ENCODE peak calls at places on chromosomes 16 and 17, in seven cellular contexts. One of them, this sample, is unnamed.

GRCh38 chr17:30920683-30921543 is 832 bp upstream of the ADAP2 start:
- DNase-seq in NCI-H774: no peak
- DNase-seq in SW 1271: no peak
- DNase-seq in tibial nerve: no peak
- DNase-seq in naive thymus-derived CD4-positive, alpha-beta T cell: no peak
- DNase-seq in T-cell: no peak
- DNase-seq in fibroblast of lung: no peak
- DNase-seq in this sample: no peak

GRCh38 chr16:970766-971581 is at the start of gene LMF1:
- DNase-seq in NCI-H774: peak; percentile 74
- DNase-seq in SW 1271: peak; percentile 57
- DNase-seq in tibial nerve: peak; percentile 91
- DNase-seq in naive thymus-derived CD4-positive, alpha-beta T cell: peak; percentile 99
- DNase-seq in T-cell: peak; percentile 89
- DNase-seq in fibroblast of lung: peak; percentile 70
- DNase-seq in this sample: peak; percentile 43

GRCh38 chr17:73548620-73549311 is 95.5 kb downstream of the SDK2 start:
- DNase-seq in NCI-H774: no peak
- DNase-seq in SW 1271: no peak
- DNase-seq in tibial nerve: no peak
- DNase-seq in naive thymus-derived CD4-positive, alpha-beta T cell: no peak
- DNase-seq in T-cell: no peak
- DNase-seq in fibroblast of lung: no peak
- DNase-seq in this sample: no peak

GRCh38 chr16:543301-544164 is 16.0 kb downstream of the CAPN15 start:
- DNase-seq in NCI-H774: no peak
- DNase-seq in SW 1271: no peak
- DNase-seq in tibial nerve: no peak
- DNase-seq in naive thymus-derived CD4-positive, alpha-beta T cell: no peak
- DNase-seq in T-cell: no peak
- DNase-seq in fibroblast of lung: no peak
- DNase-seq in this sample: no peak

GRCh38 chr17:68291836-68292688 is 767 bp downstream of the ARSG start:
- DNase-seq in NCI-H774: peak; percentile 34
- DNase-seq in SW 1271: peak; percentile 61
- DNase-seq in tibial nerve: peak; percentile 51
- DNase-seq in naive thymus-derived CD4-positive, alpha-beta T cell: peak; percentile 80
- DNase-seq in T-cell: peak; percentile 96
- DNase-seq in fibroblast of lung: peak; percentile 77
- DNase-seq in this sample: peak; percentile 41

GRCh38 chr17:28937044-28937729 is 14.1 kb downstream of the PHF12 start:
- DNase-seq in NCI-H774: no peak
- DNase-seq in SW 1271: no peak
- DNase-seq in tibial nerve: no peak
- DNase-seq in naive thymus-derived CD4-positive, alpha-beta T cell: no peak
- DNase-seq in T-cell: no peak
- DNase-seq in fibroblast of lung: no peak
- DNase-seq in this sample: no peak

GRCh38 chr17:10843806-10844205 is 5.9 kb upstream of the PIRT start:
- DNase-seq in NCI-H774: no peak
- DNase-seq in SW 1271: no peak
- DNase-seq in tibial nerve: no peak
- DNase-seq in naive thymus-derived CD4-positive, alpha-beta T cell: no peak
- DNase-seq in T-cell: no peak
- DNase-seq in fibroblast of lung: peak; percentile 0
- DNase-seq in this sample: no peak

GRCh38 chr16:69106491-69107291 is 1.2 kb downstream of the HAS3 start:
- DNase-seq in NCI-H774: no peak
- DNase-seq in SW 1271: no peak
- DNase-seq in tibial nerve: no peak
- DNase-seq in naive thymus-derived CD4-positive, alpha-beta T cell: no peak
- DNase-seq in T-cell: no peak
- DNase-seq in fibroblast of lung: no peak
- DNase-seq in this sample: no peak

GRCh38 chr17:56966277-56966676 is 5.4 kb upstream of the COIL start:
- DNase-seq in NCI-H774: peak; percentile 35
- DNase-seq in SW 1271: no peak
- DNase-seq in tibial nerve: no peak
- DNase-seq in naive thymus-derived CD4-positive, alpha-beta T cell: no peak
- DNase-seq in T-cell: no peak
- DNase-seq in fibroblast of lung: no peak
- DNase-seq in this sample: peak; percentile 13

GRCh38 chr17:41620583-41621434 is 3.6 kb downstream of the KRT17 start:
- DNase-seq in NCI-H774: no peak
- DNase-seq in SW 1271: no peak
- DNase-seq in tibial nerve: no peak
- DNase-seq in naive thymus-derived CD4-positive, alpha-beta T cell: no peak
- DNase-seq in T-cell: no peak
- DNase-seq in fibroblast of lung: peak; percentile 19
- DNase-seq in this sample: no peak

GRCh38 chr16:84768061-84768797 is 51.6 kb upstream of the CRISPLD2 start:
- DNase-seq in NCI-H774: no peak
- DNase-seq in SW 1271: no peak
- DNase-seq in tibial nerve: no peak
- DNase-seq in naive thymus-derived CD4-positive, alpha-beta T cell: no peak
- DNase-seq in T-cell: no peak
- DNase-seq in fibroblast of lung: no peak
- DNase-seq in this sample: no peak

GRCh38 chr17:83113792-83114191 is 34.4 kb downstream of the METRNL start:
- DNase-seq in NCI-H774: no peak
- DNase-seq in SW 1271: no peak
- DNase-seq in tibial nerve: no peak
- DNase-seq in naive thymus-derived CD4-positive, alpha-beta T cell: no peak
- DNase-seq in T-cell: no peak
- DNase-seq in fibroblast of lung: no peak
- DNase-seq in this sample: no peak

GRCh38 chr16:79651363-79651762 is 50.8 kb upstream of the MAF start:
- DNase-seq in NCI-H774: no peak
- DNase-seq in SW 1271: no peak
- DNase-seq in tibial nerve: peak; percentile 35
- DNase-seq in naive thymus-derived CD4-positive, alpha-beta T cell: no peak
- DNase-seq in T-cell: no peak
- DNase-seq in fibroblast of lung: peak; percentile 85
- DNase-seq in this sample: no peak

GRCh38 chr16:50153648-50154368 is 702 bp downstream of the TENT4B start:
- DNase-seq in NCI-H774: no peak
- DNase-seq in SW 1271: peak; percentile 17
- DNase-seq in tibial nerve: peak; percentile 16
- DNase-seq in naive thymus-derived CD4-positive, alpha-beta T cell: no peak
- DNase-seq in T-cell: no peak
- DNase-seq in fibroblast of lung: peak; percentile 6
- DNase-seq in this sample: no peak

GRCh38 chr16:62869837-62870236 is 833.6 kb upstream of the CDH8 start:
- DNase-seq in NCI-H774: no peak
- DNase-seq in SW 1271: no peak
- DNase-seq in tibial nerve: no peak
- DNase-seq in naive thymus-derived CD4-positive, alpha-beta T cell: no peak
- DNase-seq in T-cell: no peak
- DNase-seq in fibroblast of lung: no peak
- DNase-seq in this sample: no peak

GRCh38 chr17:78925662-78926555 is 722 bp upstream of the TIMP2 start:
- DNase-seq in NCI-H774: peak; percentile 49
- DNase-seq in SW 1271: peak; percentile 41
- DNase-seq in tibial nerve: peak; percentile 87
- DNase-seq in naive thymus-derived CD4-positive, alpha-beta T cell: no peak
- DNase-seq in T-cell: no peak
- DNase-seq in fibroblast of lung: peak; percentile 86
- DNase-seq in this sample: no peak